ENCODE peak calls at places on chromosomes 4 and X, in four cellular contexts. A, Q, K and T are unnamed samples.
A peak's percentile ranks its signal among the peaks of the same experiment; 100 is the strongest.

GRCh38 chr4:181952478-181952877 is 290.7 kb upstream of the TENM3 start:
- DNase-seq in A (no peak), Q (peak; percentile 90), K (peak; percentile 84), T (no peak)

GRCh38 chrX:46573896-46574336 is 351 bp downstream of the CHST7 start:
- DNase-seq in A (peak; percentile 44), Q (peak; percentile 59), K (no peak), T (peak; percentile 10)

GRCh38 chr4:108774809-108775530 is 12.1 kb upstream of the ETNPPL start:
- DNase-seq in A (peak; percentile 64), Q (no peak), K (no peak), T (no peak)

GRCh38 chrX:153922932-153923857 is 2.9 kb downstream of the ARHGAP4 start:
- DNase-seq in A (peak; percentile 79), Q (peak; percentile 70), K (peak; percentile 20), T (no peak)

GRCh38 chr4:1462768-1463075 is 56.5 kb upstream of the NKX1-1 start:
- DNase-seq in A (no peak), Q (no peak), K (no peak), T (no peak)

GRCh38 chrX:74521961-74522833 is 92.2 kb downstream of the RLIM start:
- DNase-seq in A (peak; percentile 22), Q (peak; percentile 58), K (no peak), T (no peak)

GRCh38 chr4:140117946-140118345 is 36.0 kb downstream of the MAML3 start:
- DNase-seq in A (no peak), Q (no peak), K (no peak), T (no peak)

GRCh38 chr4:169861592-169861991 is 103.8 kb upstream of the HPF1 start:
- DNase-seq in A (no peak), Q (no peak), K (no peak), T (no peak)

GRCh38 chrX:134625315-134625718 is 33.0 kb downstream of the PLAC1 start:
- DNase-seq in A (no peak), Q (peak; percentile 49), K (no peak), T (no peak)

GRCh38 chr4:109915385-109916002 is 2.8 kb downstream of the EGF start:
- DNase-seq in A (no peak), Q (no peak), K (no peak), T (no peak)

GRCh38 chrX:14356401-14356800 is 172.9 kb upstream of the GLRA2 start:
- DNase-seq in A (no peak), Q (peak; percentile 17), K (no peak), T (no peak)

GRCh38 chr4:87529187-87529586 is at the start of gene SPARCL1:
- DNase-seq in A (peak; percentile 29), Q (peak; percentile 72), K (no peak), T (no peak)

GRCh38 chr4:38071801-38072567 is 111.8 kb downstream of the PTTG2 start:
- DNase-seq in A (no peak), Q (peak; percentile 70), K (no peak), T (no peak)

GRCh38 chr4:38463268-38463958 is 200.6 kb upstream of the KLF3 start:
- DNase-seq in A (no peak), Q (no peak), K (no peak), T (no peak)

GRCh38 chrX:2933125-2933900 is 4.2 kb upstream of the ARSD start:
- DNase-seq in A (no peak), Q (no peak), K (no peak), T (no peak)

GRCh38 chrX:50180073-50180940 is 20.5 kb downstream of the AKAP4 start:
- DNase-seq in A (no peak), Q (no peak), K (no peak), T (no peak)

GRCh38 chrX:139739138-139739537 is 31.2 kb upstream of the MCF2 start:
- DNase-seq in A (no peak), Q (peak; percentile 19), K (no peak), T (no peak)

DNA sequence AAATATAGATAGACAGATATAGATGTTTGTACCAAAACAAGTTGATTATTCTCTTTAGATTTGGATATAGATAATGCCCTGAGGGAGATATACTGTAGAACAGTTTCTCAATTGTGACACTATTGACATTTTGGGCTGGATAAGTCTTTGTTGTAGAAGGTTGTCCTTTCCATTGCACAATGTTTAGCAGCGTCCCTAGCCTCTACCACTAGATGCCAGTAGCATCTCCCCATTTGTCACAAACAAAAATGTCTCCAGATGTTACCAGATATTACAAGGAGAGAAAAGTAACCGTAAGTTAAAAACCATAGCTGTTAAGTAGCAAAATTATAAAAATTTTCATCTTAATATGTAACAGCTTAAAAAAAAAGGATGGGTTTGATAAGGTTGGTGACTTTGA is 2595.3 kb downstream of the ARAP2 start:
- DNase-seq in A (no peak), Q (peak; percentile 73), K (no peak), T (no peak)
- TF ChIP-seq CTCF in A (no peak), Q (peak; percentile 80), K (peak; percentile 68), T (peak; percentile 57)

DNA sequence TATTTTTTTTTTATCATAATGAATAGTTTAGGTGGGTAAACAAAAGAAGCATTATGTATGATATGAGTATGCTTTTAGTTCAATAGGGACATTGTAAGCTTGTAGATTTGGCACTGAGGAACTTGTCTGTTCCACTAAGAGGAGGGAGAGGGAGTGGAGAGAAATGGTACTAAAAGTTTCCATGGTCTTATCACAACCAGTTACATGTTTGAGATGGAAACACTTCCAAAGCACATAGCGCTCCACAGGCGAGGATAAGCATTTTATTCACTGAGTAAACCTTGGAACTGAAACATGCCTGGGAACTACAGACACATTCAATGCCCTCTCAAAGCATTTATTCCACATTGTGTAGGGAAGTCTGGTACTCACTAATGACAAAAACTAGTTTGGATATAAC is 15.5 kb downstream of the MYOZ2 start:
- DNase-seq in A (no peak), Q (peak; percentile 19), K (no peak), T (no peak)
- TF ChIP-seq CTCF in A (peak; percentile 18), Q (no peak), K (no peak), T (no peak)

GRCh38 chrX:9682456-9682855 is 83.2 kb downstream of the GPR143 start:
- DNase-seq in A (no peak), Q (peak; percentile 50), K (no peak), T (no peak)
- TF ChIP-seq CTCF in A (peak; percentile 41), Q (peak; percentile 25), K (peak; percentile 41), T (peak; percentile 29)

GRCh38 chrX:11600578-11600977 is 65.1 kb downstream of the ARHGAP6 start:
- DNase-seq in A (no peak), Q (no peak), K (no peak), T (no peak)
- TF ChIP-seq CTCF in A (no peak), Q (no peak), K (no peak), T (no peak)

DNA sequence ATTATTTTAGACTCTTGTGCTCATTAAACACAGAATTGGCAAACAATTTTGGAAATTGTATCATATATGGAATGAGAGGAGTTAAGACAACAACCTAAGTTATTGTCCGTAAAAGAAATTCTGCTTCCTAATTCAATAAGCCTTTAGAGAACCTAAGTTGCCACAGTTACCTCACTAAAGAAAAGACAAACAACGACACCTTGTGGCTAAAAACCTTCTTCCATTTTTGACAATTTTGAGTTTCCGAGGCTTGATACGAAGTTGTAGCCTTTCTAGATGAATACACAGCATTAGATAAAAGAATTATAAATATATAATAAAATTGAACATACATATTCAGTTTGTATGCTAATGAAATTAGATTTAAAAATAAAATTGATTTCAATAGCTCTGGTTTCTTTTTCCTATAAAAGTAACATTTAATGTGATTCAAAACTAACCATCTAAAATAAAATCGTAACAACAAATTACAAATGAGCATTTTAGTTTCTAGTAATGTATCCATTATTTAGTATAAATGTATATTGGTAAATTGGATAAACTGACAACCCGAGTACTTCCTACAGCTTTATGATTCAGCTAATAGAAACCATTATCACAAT is 275.1 kb downstream of the GPM6A start:
- DNase-seq in A (no peak), Q (peak; percentile 83), K (peak; percentile 8), T (peak; percentile 9)
- TF ChIP-seq CTCF in A (peak; percentile 56), Q (peak; percentile 57), K (peak; percentile 49), T (peak; percentile 87)

DNA sequence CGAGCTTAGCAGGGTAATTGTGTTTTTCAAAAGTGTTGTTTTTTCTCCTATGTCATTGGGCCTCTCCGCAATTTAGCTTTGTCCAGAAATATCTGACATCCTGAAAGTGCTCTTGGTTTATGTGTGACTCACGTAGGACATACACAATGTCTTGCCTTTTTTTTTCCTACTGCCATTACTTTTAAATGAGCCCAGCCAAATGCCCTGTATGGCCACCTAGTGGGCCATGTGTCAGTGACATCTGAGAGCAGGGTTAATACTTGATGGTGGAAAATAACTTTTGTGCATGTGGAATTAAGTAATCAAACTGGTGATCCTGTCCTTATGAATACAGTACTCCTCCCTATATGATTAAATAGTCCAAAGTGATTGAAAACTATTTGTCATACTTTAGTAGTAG is 1411.1 kb upstream of the TENM3 start:
- DNase-seq in A (no peak), Q (no peak), K (no peak), T (no peak)
- TF ChIP-seq CTCF in A (no peak), Q (peak; percentile 12), K (no peak), T (peak; percentile 42)

GRCh38 chr4:67820903-67821302 is 62.9 kb downstream of the TMPRSS11D start:
- DNase-seq in A (no peak), Q (no peak), K (no peak), T (no peak)
- TF ChIP-seq CTCF in A (no peak), Q (no peak), K (no peak), T (no peak)